ENCODE peak calls at places on chromosome 1, in five cellular contexts. One of them, this sample, is unnamed.

GRCh38 chr1:17423781-17424245 is 15.7 kb downstream of the RCC2 start:
- DNase-seq in brain microvascular endothelial cell: no peak
- DNase-seq in MM.1S: no peak
- DNase-seq in NCI-H345: no peak
- DNase-seq in mucosa of gallbladder: peak; percentile 34
- DNase-seq in this sample: no peak

GRCh38 chr1:202192770-202193613 is 607 bp upstream of the LGR6 start:
- DNase-seq in brain microvascular endothelial cell: peak; percentile 42
- DNase-seq in NCI-H345: peak; percentile 51
- DNase-seq in mucosa of gallbladder: peak; percentile 57
- DNase-seq in MM.1S: peak; percentile 43
- DNase-seq in this sample: peak; percentile 46

GRCh38 chr1:4778056-4778455 is 123.6 kb downstream of the AJAP1 start:
- DNase-seq in mucosa of gallbladder: peak; percentile 19
- DNase-seq in MM.1S: no peak
- DNase-seq in NCI-H345: peak; percentile 28
- DNase-seq in brain microvascular endothelial cell: no peak
- DNase-seq in this sample: no peak

GRCh38 chr1:86069757-86070145 is 86.8 kb downstream of the COL24A1 start:
- DNase-seq in mucosa of gallbladder: no peak
- DNase-seq in brain microvascular endothelial cell: peak; percentile 65
- DNase-seq in NCI-H345: no peak
- DNase-seq in MM.1S: no peak
- DNase-seq in this sample: no peak

GRCh38 chr1:31027693-31028526 is 37.6 kb downstream of the PUM1 start:
- DNase-seq in NCI-H345: no peak
- DNase-seq in mucosa of gallbladder: no peak
- DNase-seq in MM.1S: no peak
- DNase-seq in brain microvascular endothelial cell: no peak
- DNase-seq in this sample: no peak

GRCh38 chr1:2894381-2895041 is 93.0 kb upstream of the TTC34 start:
- DNase-seq in mucosa of gallbladder: no peak
- DNase-seq in NCI-H345: no peak
- DNase-seq in MM.1S: peak; percentile 18
- DNase-seq in brain microvascular endothelial cell: no peak
- DNase-seq in this sample: no peak

GRCh38 chr1:85326381-85326780 is 49.9 kb upstream of the BCL10 start:
- DNase-seq in mucosa of gallbladder: no peak
- DNase-seq in NCI-H345: no peak
- DNase-seq in MM.1S: no peak
- DNase-seq in brain microvascular endothelial cell: no peak
- DNase-seq in this sample: no peak

GRCh38 chr1:111696330-111696729 is 42.9 kb downstream of the INKA2 start:
- DNase-seq in NCI-H345: no peak
- DNase-seq in brain microvascular endothelial cell: no peak
- DNase-seq in mucosa of gallbladder: no peak
- DNase-seq in MM.1S: no peak
- DNase-seq in this sample: no peak

GRCh38 chr1:3504151-3504822 is 49.8 kb downstream of the ARHGEF16 start:
- DNase-seq in NCI-H345: no peak
- DNase-seq in MM.1S: no peak
- DNase-seq in mucosa of gallbladder: peak; percentile 38
- DNase-seq in brain microvascular endothelial cell: peak; percentile 93
- DNase-seq in this sample: peak; percentile 94

GRCh38 chr1:68229927-68230812 is 2.2 kb downstream of the WLS start:
- DNase-seq in brain microvascular endothelial cell: no peak
- DNase-seq in mucosa of gallbladder: peak; percentile 33
- DNase-seq in NCI-H345: no peak
- DNase-seq in MM.1S: no peak
- DNase-seq in this sample: no peak

GRCh38 chr1:179881642-179882252 is 338 bp upstream of the TOR1AIP1 start:
- DNase-seq in mucosa of gallbladder: peak; percentile 88
- DNase-seq in MM.1S: no peak
- DNase-seq in NCI-H345: no peak
- DNase-seq in brain microvascular endothelial cell: peak; percentile 84
- DNase-seq in this sample: peak; percentile 95

GRCh38 chr1:6085666-6086065 is 40.0 kb downstream of the KCNAB2 start:
- DNase-seq in mucosa of gallbladder: no peak
- DNase-seq in NCI-H345: no peak
- DNase-seq in MM.1S: no peak
- DNase-seq in brain microvascular endothelial cell: no peak
- DNase-seq in this sample: no peak

GRCh38 chr1:3384407-3384806 is 70.1 kb upstream of the ARHGEF16 start:
- DNase-seq in NCI-H345: no peak
- DNase-seq in mucosa of gallbladder: no peak
- DNase-seq in brain microvascular endothelial cell: no peak
- DNase-seq in MM.1S: no peak
- DNase-seq in this sample: no peak

GRCh38 chr1:200891774-200892157 is 2.9 kb upstream of the INAVA start:
- DNase-seq in MM.1S: peak; percentile 41
- DNase-seq in NCI-H345: no peak
- DNase-seq in mucosa of gallbladder: no peak
- DNase-seq in brain microvascular endothelial cell: no peak
- DNase-seq in this sample: no peak

This sample was measured in A172.